ENCODE peak calls at places on chromosomes 4 and X, in seven cellular contexts. L is EL, C is T-helper 1 cell, Q is RPMI7951, F is OCI-LY7, P is AG10803, M is astrocyte. Y is an unnamed sample.
A peak's percentile ranks its signal among the peaks of the same experiment; 100 is the strongest.

GRCh38 chr4:142976482-142976881 is 130.4 kb upstream of the INPP4B start:
- DNase-seq in L (no peak), C (no peak), Q (no peak), F (no peak), P (no peak), M (no peak), Y (no peak)

GRCh38 chrX:129981207-129981553 is 1.3 kb upstream of the BCORL1 start:
- DNase-seq in L (no peak), C (no peak), Q (no peak), F (no peak), P (no peak), M (no peak), Y (no peak)

GRCh38 chr4:3530663-3531254 is 1.5 kb downstream of the LRPAP1 start:
- DNase-seq in L (no peak), C (no peak), Q (no peak), F (no peak), P (no peak), M (no peak), Y (no peak)

GRCh38 chr4:2962099-2962455 is 1.1 kb downstream of the NOP14 start:
- DNase-seq in L (no peak), C (no peak), Q (no peak), F (peak; percentile 82), P (no peak), M (no peak), Y (peak; percentile 47)

GRCh38 chr4:25161599-25161960 is 1.3 kb upstream of the SEPSECS start:
- DNase-seq in L (peak; percentile 41), C (no peak), Q (peak; percentile 7), F (peak; percentile 39), P (no peak), M (peak; percentile 27), Y (peak; percentile 15)

GRCh38 chr4:16995451-16995850 is 97.0 kb upstream of the LDB2 start:
- DNase-seq in L (no peak), C (no peak), Q (no peak), F (no peak), P (peak; percentile 41), M (no peak), Y (no peak)

GRCh38 chr4:148735432-148736155 is 293.4 kb upstream of the NR3C2 start:
- DNase-seq in L (no peak), C (no peak), Q (no peak), F (no peak), P (no peak), M (no peak), Y (no peak)

GRCh38 chrX:153460826-153461225 is 9.6 kb downstream of the HAUS7 start:
- DNase-seq in L (peak; percentile 43), C (peak; percentile 21), Q (peak; percentile 17), F (peak; percentile 58), P (peak; percentile 36), M (no peak), Y (peak; percentile 29)

GRCh38 chr4:85113706-85114105 is 147.2 kb upstream of the WDFY3 start:
- DNase-seq in L (no peak), C (no peak), Q (peak; percentile 1), F (no peak), P (peak; percentile 0), M (peak; percentile 64), Y (no peak)

GRCh38 chr4:2071912-2072867 is 13.1 kb downstream of the NAT8L start:
- DNase-seq in L (no peak), C (no peak), Q (no peak), F (no peak), P (no peak), M (no peak), Y (no peak)

GRCh38 chrX:57329008-57329407 is 42.5 kb downstream of the FAAH2 start:
- DNase-seq in L (no peak), C (no peak), Q (no peak), F (no peak), P (no peak), M (no peak), Y (no peak)

GRCh38 chr4:95417531-95417930 is 131.2 kb downstream of the UNC5C start:
- DNase-seq in L (no peak), C (no peak), Q (no peak), F (no peak), P (no peak), M (no peak), Y (no peak)

GRCh38 chr4:185713272-185713671 is 98.7 kb downstream of the SORBS2 start:
- DNase-seq in L (peak; percentile 37), C (no peak), Q (no peak), F (no peak), P (no peak), M (peak; percentile 60), Y (no peak)

GRCh38 chr4:159024266-159024665 is 78.6 kb upstream of the RAPGEF2 start:
- DNase-seq in L (no peak), C (no peak), Q (no peak), F (no peak), P (no peak), M (no peak), Y (no peak)

GRCh38 chr4:96183630-96184029 is 343.7 kb downstream of the PDHA2 start:
- DNase-seq in L (no peak), C (no peak), Q (no peak), F (no peak), P (no peak), M (no peak), Y (no peak)

GRCh38 chr4:185039508-185040273 is 21.4 kb downstream of the HELT start:
- DNase-seq in L (peak; percentile 65), C (peak; percentile 35), Q (peak; percentile 69), F (peak; percentile 80), P (peak; percentile 61), M (peak; percentile 23), Y (peak; percentile 71)

GRCh38 chr4:153733751-153734448 is 25.9 kb downstream of the RNF175 start:
- DNase-seq in L (no peak), C (no peak), Q (no peak), F (no peak), P (no peak), M (no peak), Y (peak; percentile 40)

GRCh38 chr4:75714681-75715080 is 9.7 kb upstream of the USO1 start:
- DNase-seq in L (no peak), C (no peak), Q (no peak), F (no peak), P (no peak), M (no peak), Y (no peak)

GRCh38 chr4:48252313-48252712 is 17.3 kb downstream of the TEC start:
- DNase-seq in L (no peak), C (no peak), Q (no peak), F (no peak), P (no peak), M (no peak), Y (no peak)

GRCh38 chr4:84499065-84499982 is at the start of gene NKX6-1:
- DNase-seq in L (peak; percentile 69), C (no peak), Q (peak; percentile 89), F (no peak), P (peak; percentile 69), M (peak; percentile 70), Y (no peak)

GRCh38 chr4:136768213-136768924 is 763.9 kb downstream of the PCDH18 start:
- DNase-seq in L (no peak), C (no peak), Q (no peak), F (no peak), P (no peak), M (no peak), Y (no peak)

GRCh38 chr4:73885570-73886230 is 16.5 kb downstream of the CXCL1 start:
- DNase-seq in L (peak; percentile 44), C (no peak), Q (no peak), F (no peak), P (no peak), M (peak; percentile 31), Y (no peak)

GRCh38 chrX:100408643-100409315 is 1.3 kb downstream of the PCDH19 start:
- DNase-seq in L (no peak), C (no peak), Q (no peak), F (no peak), P (no peak), M (no peak), Y (no peak)

GRCh38 chr4:83851261-83852084 is 315.6 kb downstream of the GPAT3 start:
- DNase-seq in L (peak; percentile 80), C (no peak), Q (peak; percentile 66), F (no peak), P (peak; percentile 29), M (peak; percentile 81), Y (no peak)

GRCh38 chrX:130694983-130695382 is 208.0 kb downstream of the ENOX2 start:
- DNase-seq in L (no peak), C (no peak), Q (no peak), F (no peak), P (no peak), M (no peak), Y (no peak)

GRCh38 chr4:87219648-87220093 is 747 bp downstream of the KLHL8 start:
- DNase-seq in L (peak; percentile 46), C (peak; percentile 25), Q (peak; percentile 14), F (peak; percentile 52), P (peak; percentile 35), M (peak; percentile 35), Y (peak; percentile 69)

GRCh38 chr4:174578366-174578765 is 56.1 kb upstream of the HPGD start:
- DNase-seq in L (no peak), C (no peak), Q (no peak), F (no peak), P (peak; percentile 15), M (peak; percentile 46), Y (no peak)

GRCh38 chr4:1207603-1208265 is 35.4 kb upstream of the SPON2 start:
- DNase-seq in L (peak; percentile 16), C (no peak), Q (peak; percentile 77), F (no peak), P (peak; percentile 80), M (peak; percentile 62), Y (no peak)

GRCh38 chr4:57080781-57081650 is 29.2 kb downstream of the IGFBP7 start:
- DNase-seq in L (peak; percentile 97), C (no peak), Q (peak; percentile 91), F (no peak), P (peak; percentile 96), M (peak; percentile 100), Y (no peak)

GRCh38 chrX:24012266-24012665 is 14.7 kb downstream of the KLHL15 start:
- DNase-seq in L (no peak), C (no peak), Q (no peak), F (no peak), P (no peak), M (no peak), Y (no peak)

GRCh38 chrX:115268421-115268820 is 21.1 kb upstream of the LUZP4 start:
- DNase-seq in L (no peak), C (no peak), Q (no peak), F (no peak), P (no peak), M (no peak), Y (no peak)

GRCh38 chrX:1425381-1425780 is 27.3 kb downstream of the ASMTL start:
- DNase-seq in L (no peak), C (no peak), Q (no peak), F (no peak), P (no peak), M (no peak), Y (no peak)

GRCh38 chr4:55765070-55765469 is 54.5 kb upstream of the EXOC1L start:
- DNase-seq in L (no peak), C (no peak), Q (no peak), F (no peak), P (no peak), M (no peak), Y (no peak)

GRCh38 chr4:185142911-185143595 is at the start of gene SLC25A4:
- DNase-seq in L (peak; percentile 79), C (peak; percentile 72), Q (peak; percentile 67), F (peak; percentile 93), P (peak; percentile 66), M (peak; percentile 36), Y (peak; percentile 88)

GRCh38 chrX:103309860-103310591 is 764 bp downstream of the BEX2 start:
- DNase-seq in L (no peak), C (no peak), Q (no peak), F (no peak), P (no peak), M (no peak), Y (no peak)

GRCh38 chr4:7815562-7815961 is 124.1 kb downstream of the AFAP1 start:
- DNase-seq in L (peak; percentile 87), C (no peak), Q (peak; percentile 94), F (no peak), P (peak; percentile 86), M (peak; percentile 94), Y (no peak)

GRCh38 chrX:13488706-13489105 is 80.7 kb upstream of the EGFL6 start:
- DNase-seq in L (no peak), C (no peak), Q (no peak), F (no peak), P (peak; percentile 29), M (no peak), Y (no peak)

GRCh38 chrX:41559662-41560061 is 112.5 kb downstream of the NYX start:
- DNase-seq in L (peak; percentile 45), C (no peak), Q (peak; percentile 67), F (no peak), P (peak; percentile 74), M (peak; percentile 92), Y (no peak)